ENCODE peak calls at places on chromosomes 2 and 18, in five cellular contexts. L is psoas muscle, T is neuronal stem cell, U is body of pancreas, E is A549. R is an unnamed sample. For H3K4me1, the result is how much of the 10 kb centered on the place peaks cover.

GRCh38 chr2:105801961-105802360 is 57.2 kb downstream of the NCK2 start:
- DNase-seq in L (no peak), T (no peak), U (no peak), E (no peak), R (no peak)

GRCh38 chr2:72114693-72115051 is 33.0 kb downstream of the CYP26B1 start:
- DNase-seq in L (no peak), T (no peak), U (no peak), E (no peak), R (peak)

GRCh38 chr2:227491391-227491790 is 19.4 kb downstream of the AGFG1 start:
- DNase-seq in L (no peak), T (no peak), U (no peak), E (no peak), R (no peak)

GRCh38 chr2:143051480-143051879 is 77.7 kb upstream of the ARHGAP15 start:
- DNase-seq in L (no peak), T (no peak), U (no peak), E (no peak), R (no peak)

GRCh38 chr2:198371902-198372611 is 567.7 kb downstream of the PLCL1 start:
- DNase-seq in L (no peak), T (no peak), U (no peak), E (no peak), R (no peak)

GRCh38 chr18:11987527-11987926 is 6.2 kb downstream of the IMPA2 start:
- DNase-seq in L (peak), T (no peak), U (no peak), E (peak), R (peak)

GRCh38 chr2:164314148-164314547 is 307.1 kb downstream of the GRB14 start:
- DNase-seq in L (no peak), T (no peak), U (peak), E (peak), R (no peak)

GRCh38 chr2:42795871-42796301 is 3.5 kb upstream of the HAAO start:
- DNase-seq in L (no peak), T (no peak), U (no peak), E (no peak), R (no peak)

GRCh38 chr18:53551868-53552426 is 672.5 kb downstream of the MBD2 start:
- DNase-seq in L (no peak), T (no peak), U (no peak), E (no peak), R (no peak)

GRCh38 chr2:103963331-103963730 is 890.6 kb upstream of the POU3F3 start:
- DNase-seq in L (no peak), T (no peak), U (no peak), E (no peak), R (no peak)

GRCh38 chr18:23171581-23172156 is 36.4 kb downstream of the CABLES1 start:
- DNase-seq in L (no peak), T (no peak), U (no peak), E (no peak), R (no peak)

GRCh38 chr2:152646775-152647174 is 70.5 kb downstream of the PRPF40A start:
- DNase-seq in L (no peak), T (no peak), U (no peak), E (peak), R (no peak)

GRCh38 chr2:636649-637405 is 40.4 kb downstream of the TMEM18 start:
- DNase-seq in L (peak), T (peak), U (peak), E (peak), R (peak)

GRCh38 chr2:65232636-65233035 is 5.0 kb downstream of the ACTR2 start:
- DNase-seq in L (no peak), T (no peak), U (no peak), E (peak), R (no peak)

GRCh38 chr2:154452906-154453493 is 245.5 kb upstream of the KCNJ3 start:
- DNase-seq in L (no peak), T (no peak), U (no peak), E (peak), R (no peak)

GRCh38 chr2:29459445-29460179 is 344.4 kb downstream of the CLIP4 start:
- DNase-seq in L (no peak), T (no peak), U (no peak), E (no peak), R (no peak)

GRCh38 chr18:61764381-61764780 is 128.4 kb downstream of the RNF152 start:
- DNase-seq in L (no peak), T (no peak), U (no peak), E (no peak), R (no peak)

GRCh38 chr2:181438298-181438697 is 18.9 kb upstream of the ITGA4 start:
- DNase-seq in L (no peak), T (no peak), U (no peak), E (peak), R (no peak)

GRCh38 chr2:64263315-64263714 is 119.1 kb upstream of the PELI1 start:
- DNase-seq in L (no peak), T (no peak), U (no peak), E (no peak), R (no peak)

GRCh38 chr2:95350320-95351079 is 52.0 kb upstream of the FAHD2A start:
- DNase-seq in L (no peak), T (no peak), U (no peak), E (no peak), R (peak)

GRCh38 chr2:31335921-31336570 is 78.5 kb downstream of the XDH start:
- DNase-seq in L (no peak), T (no peak), U (no peak), E (no peak), R (no peak)

GRCh38 chr2:157822993-157823392 is 53.1 kb downstream of the ACVR1 start:
- DNase-seq in L (no peak), T (no peak), U (no peak), E (no peak), R (no peak)

GRCh38 chr2:8398040-8398668 is 283.7 kb upstream of the ID2 start:
- DNase-seq in L (no peak), T (no peak), U (no peak), E (no peak), R (no peak)
- H3K4me1 ChIP-seq in L (under half), T (under half), U (under half), E (under half), R (under half)

DNA sequence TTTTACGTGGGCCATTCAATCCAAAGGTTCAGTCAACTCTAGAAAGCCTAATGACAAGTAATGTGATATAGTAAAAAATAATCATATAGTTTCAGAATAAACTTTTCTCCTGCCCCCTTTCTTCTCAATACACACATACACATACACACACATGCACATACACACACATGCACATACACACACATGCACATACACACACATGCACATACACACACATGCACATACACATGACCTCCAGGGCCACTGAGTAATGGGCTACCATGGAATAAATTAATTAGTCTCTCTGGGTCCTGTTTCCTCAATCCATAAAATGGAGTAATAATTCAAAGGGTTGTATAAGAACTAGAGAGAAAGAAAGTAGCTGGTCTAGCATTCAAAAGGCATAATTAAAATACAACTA is 5.4 kb upstream of the TRIB2 start:
- DNase-seq in L (no peak), T (no peak), U (no peak), E (no peak), R (no peak)
- H3K4me1 ChIP-seq in L (under half), T (under half), U (under half), E (under half), R (under half)

GRCh38 chr2:219082332-219082958 is 21.7 kb upstream of the IHH start:
- DNase-seq in L (no peak), T (no peak), U (no peak), E (no peak), R (no peak)

GRCh38 chr2:219081096-219081495 is 20.4 kb upstream of the IHH start:
- DNase-seq in L (no peak), T (no peak), U (no peak), E (no peak), R (no peak)

GRCh38 chr2:219084791-219085190 is 24.1 kb upstream of the IHH start:
- DNase-seq in L (no peak), T (no peak), U (no peak), E (no peak), R (no peak)

GRCh38 chr2:219079417-219079816 is 18.7 kb upstream of the IHH start:
- DNase-seq in L (no peak), T (no peak), U (no peak), E (no peak), R (no peak)

GRCh38 chr2:219081701-219082331 is 21.1 kb upstream of the IHH start:
- DNase-seq in L (no peak), T (no peak), U (peak), E (no peak), R (no peak)
- H3K4me1 ChIP-seq in L (under half), T (under half), U (under half), E (under half), R (under half)

GRCh38 chr2:237280235-237280634 is 133.7 kb downstream of the COL6A3 start:
- DNase-seq in L (no peak), T (no peak), U (no peak), E (no peak), R (no peak)
- H3K4me1 ChIP-seq in L (under half), T (under half), U (under half), E (under half), R (under half)

DNA sequence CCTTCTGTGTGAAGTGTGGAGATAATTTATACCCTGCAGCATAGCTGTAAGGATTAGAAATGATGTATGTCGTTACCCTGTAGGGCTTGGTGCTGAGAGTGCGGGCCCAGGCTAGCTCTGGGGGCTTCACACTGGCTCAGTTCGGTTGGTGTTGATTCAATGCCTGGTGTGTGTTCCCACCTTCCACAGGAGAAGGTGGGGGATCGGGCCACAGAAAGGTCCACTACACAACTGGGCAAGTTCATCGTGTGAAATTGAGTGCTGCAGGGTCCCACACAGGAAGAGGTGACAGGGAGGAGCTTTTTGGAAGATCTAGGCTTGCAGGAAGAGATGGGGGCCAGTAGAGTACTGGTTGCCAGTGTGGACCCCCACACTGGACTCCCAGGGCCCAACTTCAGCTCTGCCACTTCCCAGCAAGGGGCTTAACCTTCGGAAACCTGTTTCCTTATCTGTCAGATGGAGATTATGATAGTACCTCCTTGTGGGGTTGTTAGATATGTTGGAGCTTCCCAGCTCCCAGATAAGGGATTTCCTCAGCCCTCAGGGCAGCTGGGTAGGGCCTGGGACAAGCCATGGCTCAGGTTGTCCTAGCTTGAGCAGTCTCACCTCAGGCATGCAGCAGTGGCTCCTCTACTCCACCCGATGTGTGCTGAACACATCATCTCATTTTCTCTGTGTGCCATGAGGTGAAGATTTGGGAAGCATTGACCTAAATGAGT is 71.5 kb downstream of the TMEM247 start:
- DNase-seq in L (no peak), T (no peak), U (no peak), E (no peak), R (no peak)
- H3K4me1 ChIP-seq in L (half or more), T (under half), U (under half), E (under half), R (half or more)

GRCh38 chr2:165432234-165432966 is 37.1 kb upstream of the CSRNP3 start:
- DNase-seq in L (no peak), T (no peak), U (no peak), E (no peak), R (no peak)
- H3K4me1 ChIP-seq in L (under half), T (under half), U (under half), E (under half), R (under half)

DNA sequence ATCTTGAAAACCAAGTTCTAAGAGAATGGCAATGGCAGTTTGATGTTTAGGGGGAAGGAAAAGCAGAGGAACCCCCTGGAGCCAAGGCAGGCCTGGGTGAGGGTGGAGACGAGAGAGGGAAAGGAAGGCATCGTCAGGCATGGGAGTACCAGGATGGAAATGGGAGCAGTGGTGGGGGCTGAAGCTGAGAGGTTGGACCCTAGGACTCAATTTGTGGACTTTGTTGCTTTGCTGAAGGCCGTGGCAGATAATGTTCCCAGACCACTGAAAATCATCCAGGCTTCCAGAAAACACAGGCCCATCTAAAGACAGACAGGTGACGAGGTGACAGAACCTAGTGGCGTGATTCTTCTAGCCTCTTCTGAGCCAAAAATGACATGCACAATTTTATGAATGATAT is 4.9 kb downstream of the NPAS2 start:
- DNase-seq in L (no peak), T (no peak), U (no peak), E (no peak), R (no peak)
- H3K4me1 ChIP-seq in L (under half), T (under half), U (half or more), E (half or more), R (under half)

DNA sequence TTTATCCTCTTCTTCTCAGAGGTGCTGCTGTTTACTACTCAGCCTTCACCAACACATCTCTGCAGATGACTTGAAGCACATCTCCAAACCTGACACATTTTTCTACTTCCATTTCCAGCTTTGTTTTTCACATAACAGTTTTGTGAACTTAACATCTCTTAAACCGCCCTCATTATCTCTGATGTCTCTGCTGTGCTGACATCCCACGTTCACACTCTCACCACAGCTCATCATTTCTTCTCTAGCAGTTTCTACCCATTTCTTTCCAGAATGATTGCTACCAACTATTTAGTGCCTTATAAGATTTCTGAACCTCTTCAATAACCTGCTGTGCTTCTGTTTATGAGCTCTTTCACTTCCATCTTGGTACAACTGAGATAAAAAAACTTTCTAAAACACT is 238.0 kb downstream of the PTPRM start:
- DNase-seq in L (no peak), T (no peak), U (no peak), E (no peak), R (no peak)
- H3K4me1 ChIP-seq in L (under half), T (under half), U (under half), E (under half), R (under half)

GRCh38 chr2:12363138-12363537 is 353.6 kb upstream of the TRIB2 start:
- DNase-seq in L (no peak), T (no peak), U (no peak), E (no peak), R (no peak)

GRCh38 chr2:12361506-12361905 is 355.2 kb upstream of the TRIB2 start:
- DNase-seq in L (no peak), T (no peak), U (no peak), E (no peak), R (no peak)

GRCh38 chr2:12363569-12363968 is 353.2 kb upstream of the TRIB2 start:
- DNase-seq in L (no peak), T (no peak), U (no peak), E (no peak), R (no peak)
- H3K4me1 ChIP-seq in L (under half), T (under half), U (under half), E (under half), R (under half)

GRCh38 chr2:170461875-170462274 is 253.3 kb upstream of the SP5 start:
- DNase-seq in L (no peak), T (no peak), U (no peak), E (no peak), R (no peak)

GRCh38 chr2:170454471-170455372 is 260.4 kb upstream of the SP5 start:
- DNase-seq in L (no peak), T (no peak), U (no peak), E (no peak), R (no peak)

GRCh38 chr2:170455617-170456426 is 259.3 kb upstream of the SP5 start:
- DNase-seq in L (no peak), T (no peak), U (no peak), E (peak), R (no peak)

GRCh38 chr2:170457742-170458141 is 257.4 kb upstream of the SP5 start:
- DNase-seq in L (no peak), T (no peak), U (no peak), E (no peak), R (no peak)

GRCh38 chr2:170456914-170457313 is 258.2 kb upstream of the SP5 start:
- DNase-seq in L (no peak), T (no peak), U (no peak), E (no peak), R (no peak)
- H3K4me1 ChIP-seq in L (under half), T (under half), U (under half), E (under half), R (under half)